ENCODE peak calls at places on chromosomes 2 and 18, in seven cellular contexts. C is cardiac muscle cell; B is iPS DF 6.9; D is heart right ventricle; E is IMR-90; Q is CD8-positive, alpha-beta memory T cell; T is endodermal cell. Z is an unnamed sample.

GRCh38 chr2:216590780-216591179 is 42.4 kb upstream of the IGFBP2 start:
- DNase-seq in C (peak; percentile 80), B (no peak), D (peak; percentile 43), E (peak; percentile 51), Q (no peak), T (peak; percentile 68), Z (no peak)

GRCh38 chr2:1848599-1848995 is 104.3 kb upstream of the PXDN start:
- DNase-seq in C (no peak), B (no peak), D (no peak), E (no peak), Q (peak; percentile 10), T (no peak), Z (no peak)

GRCh38 chr18:21330122-21330701 is 88.2 kb downstream of the GREB1L start:
- DNase-seq in C (peak; percentile 58), B (no peak), D (no peak), E (no peak), Q (no peak), T (no peak), Z (no peak)

GRCh38 chr2:236622201-236622600 is 52.6 kb downstream of the ACKR3 start:
- DNase-seq in C (no peak), B (no peak), D (no peak), E (no peak), Q (no peak), T (no peak), Z (no peak)

GRCh38 chr2:202036601-202037037 is 3.0 kb downstream of the FZD7 start:
- DNase-seq in C (no peak), B (no peak), D (peak; percentile 16), E (peak; percentile 35), Q (no peak), T (peak; percentile 80), Z (no peak)

GRCh38 chr2:39437522-39438296 is 624 bp upstream of the MAP4K3 start:
- DNase-seq in C (peak; percentile 36), B (no peak), D (peak; percentile 27), E (peak; percentile 31), Q (peak; percentile 55), T (no peak), Z (peak; percentile 40)

GRCh38 chr18:36419913-36420531 is 122.5 kb downstream of the FHOD3 start:
- DNase-seq in C (no peak), B (no peak), D (no peak), E (peak; percentile 21), Q (no peak), T (no peak), Z (no peak)

GRCh38 chr18:21391074-21391673 is 149.1 kb downstream of the GREB1L start:
- DNase-seq in C (peak; percentile 6), B (no peak), D (no peak), E (peak; percentile 53), Q (no peak), T (no peak), Z (no peak)

GRCh38 chr2:74583504-74583903 is 29.0 kb downstream of the DOK1 start:
- DNase-seq in C (peak; percentile 73), B (no peak), D (no peak), E (peak; percentile 58), Q (no peak), T (no peak), Z (no peak)

GRCh38 chr2:141707486-141707885 is 423.3 kb downstream of the LRP1B start:
- DNase-seq in C (no peak), B (no peak), D (no peak), E (no peak), Q (no peak), T (no peak), Z (no peak)

GRCh38 chr2:178819992-178820391 is 12.8 kb upstream of the TTN start:
- DNase-seq in C (no peak), B (no peak), D (no peak), E (no peak), Q (no peak), T (no peak), Z (no peak)

DNA sequence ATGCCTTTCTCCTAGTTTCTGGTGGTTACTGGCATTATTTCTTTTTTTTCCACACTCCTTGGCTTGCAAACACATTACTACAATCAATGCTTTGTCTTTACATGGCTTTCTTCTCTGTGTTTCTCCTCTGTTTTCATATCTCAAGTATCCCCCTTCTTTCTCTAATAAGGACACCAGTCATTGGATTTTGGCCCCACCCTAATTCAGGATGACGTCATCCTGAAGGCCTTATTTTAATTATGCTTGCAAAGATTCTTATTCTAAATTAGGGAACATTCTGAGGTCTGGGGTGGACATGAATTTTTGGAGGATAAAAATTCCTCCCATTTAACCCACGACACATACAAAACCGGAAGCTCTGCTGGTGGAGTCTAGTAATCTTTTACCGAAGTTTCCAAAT is 1556.6 kb downstream of the DPP10 start:
- DNase-seq in C (no peak), B (no peak), D (no peak), E (no peak), Q (no peak), T (no peak), Z (no peak)
- H3K9me3 ChIP-seq in C (no peaks in the 10 kb centered on the region), B (no peaks in the 10 kb centered on the region), D (no peaks in the 10 kb centered on the region), E (peaks cover 5% of the 10 kb centered on the region), Q (no peaks in the 10 kb centered on the region), T (no peaks in the 10 kb centered on the region), Z (no peaks in the 10 kb centered on the region)

GRCh38 chr18:63271881-63272299 is 47.7 kb downstream of the BCL2 start:
- DNase-seq in C (peak; percentile 23), B (no peak), D (no peak), E (no peak), Q (no peak), T (no peak), Z (no peak)
- H3K27ac ChIP-seq in C (no peak overlapping the region), B (no peak overlapping the region), D (no peak overlapping the region), E (no peak overlapping the region), Q (no peak overlapping the region), T (no peak overlapping the region), Z (no peak overlapping the region)

DNA sequence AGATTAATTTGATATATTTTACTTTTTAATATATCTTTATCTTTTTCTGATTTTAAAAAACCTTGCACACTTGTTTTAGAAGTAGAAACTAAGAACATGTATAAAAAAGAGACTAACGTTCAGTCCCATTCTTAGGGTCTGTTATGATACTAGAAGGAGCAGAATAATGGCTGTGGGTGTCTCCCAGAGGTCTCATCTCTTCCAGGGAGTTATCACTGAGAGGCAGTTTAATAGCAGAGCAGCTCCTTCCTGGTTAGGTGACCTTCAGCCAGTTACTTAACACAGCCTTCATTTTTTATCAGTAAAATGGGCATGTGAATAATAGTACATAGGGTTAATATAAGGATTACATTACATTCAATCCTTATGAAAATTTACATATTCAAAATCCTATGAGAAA is 40.6 kb downstream of the FBXO48 start:
- DNase-seq in C (no peak), B (no peak), D (no peak), E (no peak), Q (no peak), T (no peak), Z (no peak)
- H3K4me3 ChIP-seq in C (no peak overlapping the region), B (no peak overlapping the region), D (no peak overlapping the region), E (no peak overlapping the region), Q (no peak overlapping the region), T (no peak overlapping the region), Z (no peak overlapping the region)

GRCh38 chr2:150276737-150277136 is 210.7 kb downstream of the RND3 start:
- DNase-seq in C (no peak), B (no peak), D (no peak), E (no peak), Q (no peak), T (no peak), Z (no peak)
- H3K9me3 ChIP-seq in C (no peaks in the 10 kb centered on the region), B (no peaks in the 10 kb centered on the region), D (no peaks in the 10 kb centered on the region), E (peaks cover 9% of the 10 kb centered on the region), Q (no peaks in the 10 kb centered on the region), T (peaks cover 29% of the 10 kb centered on the region), Z (no peaks in the 10 kb centered on the region)

GRCh38 chr18:28158083-28158581 is 18.8 kb downstream of the CDH2 start:
- DNase-seq in C (peak; percentile 80), B (no peak), D (no peak), E (peak; percentile 30), Q (no peak), T (no peak), Z (no peak)

GRCh38 chr18:28164772-28165483 is 12.0 kb downstream of the CDH2 start:
- DNase-seq in C (no peak), B (no peak), D (no peak), E (no peak), Q (no peak), T (no peak), Z (no peak)

GRCh38 chr18:28163201-28163778 is 13.6 kb downstream of the CDH2 start:
- DNase-seq in C (peak; percentile 80), B (no peak), D (no peak), E (peak; percentile 84), Q (no peak), T (no peak), Z (no peak)

GRCh38 chr18:28159055-28159454 is 17.9 kb downstream of the CDH2 start:
- DNase-seq in C (no peak), B (no peak), D (no peak), E (no peak), Q (no peak), T (no peak), Z (no peak)

DNA sequence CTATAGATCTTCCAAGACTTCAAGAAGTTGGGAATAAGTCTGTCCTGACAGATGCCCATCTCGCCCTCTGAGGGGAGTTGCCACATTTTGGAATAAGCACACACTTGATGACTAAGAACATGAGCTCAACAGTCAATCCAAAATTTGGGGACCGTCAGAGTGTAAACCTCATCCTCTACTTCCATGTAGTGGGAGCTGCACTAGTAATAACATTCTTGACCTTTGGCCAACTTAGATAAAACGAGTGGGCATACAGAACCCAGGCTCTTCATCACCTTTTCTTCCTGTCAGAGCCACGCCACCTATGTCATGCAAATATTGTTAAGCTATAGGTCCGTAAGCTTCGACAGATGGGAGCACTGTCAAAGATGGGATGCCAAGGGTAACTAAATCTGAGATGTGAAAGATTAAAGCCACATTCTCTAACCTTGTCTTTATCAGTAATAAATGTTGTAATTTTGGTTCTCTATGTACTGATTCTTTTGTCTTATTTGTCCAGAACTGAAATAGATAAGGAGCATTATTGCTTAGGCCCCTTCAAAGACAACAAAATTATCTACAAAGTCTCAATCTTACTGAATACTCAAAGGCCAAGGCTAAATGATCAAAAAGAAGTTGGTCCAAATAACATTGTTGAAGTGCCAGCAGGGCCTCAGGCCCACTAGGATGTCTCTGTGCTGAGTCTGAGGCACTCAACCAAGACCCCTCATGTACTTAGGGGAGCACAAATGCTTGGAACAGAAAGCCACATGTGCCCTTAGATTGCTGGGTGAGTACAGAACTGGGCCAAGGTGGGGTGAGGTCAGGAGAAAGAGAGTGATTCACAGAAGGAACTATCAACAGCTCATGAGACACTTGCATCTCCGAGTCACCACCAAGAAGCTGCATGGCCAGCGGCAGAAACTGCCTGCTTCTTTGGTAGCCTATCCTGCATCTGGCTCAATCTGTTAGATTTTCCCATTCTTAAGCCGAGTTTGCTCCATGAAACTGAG is 15.0 kb downstream of the CDH2 start:
- DNase-seq in C (no peak), B (no peak), D (no peak), E (peak; percentile 80), Q (no peak), T (no peak), Z (no peak)
- H3K27ac ChIP-seq in C (peak overlapping the region; percentile 86), B (no peak overlapping the region), D (peak overlapping the region; percentile 68), E (no peak overlapping the region), Q (no peak overlapping the region), T (no peak overlapping the region), Z (no peak overlapping the region)

DNA sequence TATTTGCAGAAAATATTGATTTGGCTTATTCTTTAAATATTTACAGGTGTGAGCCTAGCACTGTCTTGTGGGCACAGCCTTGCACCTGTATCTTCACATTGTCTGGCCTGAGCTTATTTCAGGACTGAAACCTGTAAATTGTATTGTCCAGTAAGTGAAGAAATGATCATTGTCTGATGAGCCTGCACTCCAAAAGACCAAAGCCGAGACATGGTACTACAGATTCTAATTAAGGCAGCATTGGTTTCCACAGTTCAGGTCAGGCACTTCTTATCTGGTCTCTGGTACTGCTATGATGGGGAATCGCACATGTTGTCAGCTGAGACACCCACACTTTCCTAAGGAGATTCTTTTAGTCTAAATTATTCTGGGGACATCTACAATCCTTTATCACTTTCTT is 479.0 kb downstream of the TDRD15 start:
- DNase-seq in C (no peak), B (no peak), D (no peak), E (no peak), Q (no peak), T (no peak), Z (no peak)
- H3K4me3 ChIP-seq in C (no peak overlapping the region), B (no peak overlapping the region), D (no peak overlapping the region), E (no peak overlapping the region), Q (no peak overlapping the region), T (no peak overlapping the region), Z (no peak overlapping the region)